ENCODE peak calls at places on chromosomes 1 and 21, in four cellular contexts. One of them, this sample, is unnamed.

GRCh38 chr1:230661976-230662375 is 19.7 kb downstream of the COG2 start:
- DNase-seq in anterior cingulate cortex: no peak
- DNase-seq in CD4-positive, CD25-positive, alpha-beta regulatory T cell: no peak
- DNase-seq in esophagus squamous epithelium: no peak
- DNase-seq in this sample: no peak

GRCh38 chr1:8063298-8064068 is 37.4 kb upstream of the ERRFI1 start:
- DNase-seq in anterior cingulate cortex: no peak
- DNase-seq in CD4-positive, CD25-positive, alpha-beta regulatory T cell: no peak
- DNase-seq in esophagus squamous epithelium: no peak
- DNase-seq in this sample: no peak

GRCh38 chr1:12081648-12082396 is 18.7 kb downstream of the TNFRSF8 start:
- DNase-seq in esophagus squamous epithelium: no peak
- DNase-seq in CD4-positive, CD25-positive, alpha-beta regulatory T cell: no peak
- DNase-seq in anterior cingulate cortex: no peak
- DNase-seq in this sample: no peak

GRCh38 chr1:234780531-234781162 is 170.7 kb upstream of the IRF2BP2 start:
- DNase-seq in CD4-positive, CD25-positive, alpha-beta regulatory T cell: no peak
- DNase-seq in anterior cingulate cortex: no peak
- DNase-seq in esophagus squamous epithelium: no peak
- DNase-seq in this sample: no peak

GRCh38 chr1:6185151-6185550 is 5.0 kb upstream of the CHD5 start:
- DNase-seq in anterior cingulate cortex: no peak
- DNase-seq in CD4-positive, CD25-positive, alpha-beta regulatory T cell: no peak
- DNase-seq in esophagus squamous epithelium: no peak
- DNase-seq in this sample: no peak

GRCh38 chr1:4605158-4605557 is 49.3 kb upstream of the AJAP1 start:
- DNase-seq in esophagus squamous epithelium: no peak
- DNase-seq in anterior cingulate cortex: no peak
- DNase-seq in CD4-positive, CD25-positive, alpha-beta regulatory T cell: no peak
- DNase-seq in this sample: no peak

GRCh38 chr1:22611530-22611947 is 24.9 kb upstream of the C1QA start:
- DNase-seq in CD4-positive, CD25-positive, alpha-beta regulatory T cell: peak
- DNase-seq in anterior cingulate cortex: no peak
- DNase-seq in esophagus squamous epithelium: no peak
- DNase-seq in this sample: no peak

GRCh38 chr1:228073061-228073869 is 9.2 kb upstream of the ARF1 start:
- DNase-seq in CD4-positive, CD25-positive, alpha-beta regulatory T cell: no peak
- DNase-seq in esophagus squamous epithelium: no peak
- DNase-seq in anterior cingulate cortex: no peak
- DNase-seq in this sample: no peak

GRCh38 chr1:46517010-46517600 is 27.5 kb downstream of the DMBX1 start:
- DNase-seq in CD4-positive, CD25-positive, alpha-beta regulatory T cell: no peak
- DNase-seq in esophagus squamous epithelium: no peak
- DNase-seq in anterior cingulate cortex: no peak
- DNase-seq in this sample: no peak

GRCh38 chr1:147673401-147673800 is 3.1 kb upstream of the ACP6 start:
- DNase-seq in esophagus squamous epithelium: no peak
- DNase-seq in anterior cingulate cortex: no peak
- DNase-seq in CD4-positive, CD25-positive, alpha-beta regulatory T cell: no peak
- DNase-seq in this sample: no peak

GRCh38 chr1:153420306-153420705 is 4.0 kb downstream of the S100A7A start:
- DNase-seq in esophagus squamous epithelium: no peak
- DNase-seq in anterior cingulate cortex: no peak
- DNase-seq in CD4-positive, CD25-positive, alpha-beta regulatory T cell: no peak
- DNase-seq in this sample: no peak

GRCh38 chr1:182700351-182700709 is 15.9 kb upstream of the RGS8 start:
- DNase-seq in anterior cingulate cortex: no peak
- DNase-seq in esophagus squamous epithelium: no peak
- DNase-seq in CD4-positive, CD25-positive, alpha-beta regulatory T cell: no peak
- DNase-seq in this sample: no peak

GRCh38 chr1:107000907-107001306 is 55.6 kb upstream of the PRMT6 start:
- DNase-seq in anterior cingulate cortex: no peak
- DNase-seq in CD4-positive, CD25-positive, alpha-beta regulatory T cell: no peak
- DNase-seq in esophagus squamous epithelium: no peak
- DNase-seq in this sample: no peak

GRCh38 chr1:215899901-215900300 is 332.8 kb downstream of the KCTD3 start:
- DNase-seq in CD4-positive, CD25-positive, alpha-beta regulatory T cell: no peak
- DNase-seq in esophagus squamous epithelium: no peak
- DNase-seq in anterior cingulate cortex: no peak
- DNase-seq in this sample: no peak

GRCh38 chr1:221743416-221744208 is 1.7 kb upstream of the DUSP10 start:
- DNase-seq in anterior cingulate cortex: no peak
- DNase-seq in CD4-positive, CD25-positive, alpha-beta regulatory T cell: no peak
- DNase-seq in esophagus squamous epithelium: no peak
- DNase-seq in this sample: no peak

GRCh38 chr1:109799445-109799844 is 35.7 kb upstream of the EPS8L3 start:
- DNase-seq in anterior cingulate cortex: no peak
- DNase-seq in esophagus squamous epithelium: no peak
- DNase-seq in CD4-positive, CD25-positive, alpha-beta regulatory T cell: no peak
- DNase-seq in this sample: no peak

GRCh38 chr1:234607091-234608025 is 2.6 kb downstream of the IRF2BP2 start:
- DNase-seq in esophagus squamous epithelium: no peak
- DNase-seq in CD4-positive, CD25-positive, alpha-beta regulatory T cell: peak
- DNase-seq in anterior cingulate cortex: peak
- DNase-seq in this sample: no peak

GRCh38 chr1:89589515-89589914 is 43.4 kb upstream of the LRRC8C start:
- DNase-seq in anterior cingulate cortex: no peak
- DNase-seq in CD4-positive, CD25-positive, alpha-beta regulatory T cell: no peak
- DNase-seq in esophagus squamous epithelium: no peak
- DNase-seq in this sample: no peak

GRCh38 chr1:236120725-236121153 is 21.6 kb upstream of the GPR137B start:
- DNase-seq in esophagus squamous epithelium: no peak
- DNase-seq in anterior cingulate cortex: no peak
- DNase-seq in CD4-positive, CD25-positive, alpha-beta regulatory T cell: no peak
- DNase-seq in this sample: no peak

GRCh38 chr1:30759718-30760281 is 2.2 kb upstream of the LAPTM5 start:
- DNase-seq in anterior cingulate cortex: no peak
- DNase-seq in esophagus squamous epithelium: no peak
- DNase-seq in CD4-positive, CD25-positive, alpha-beta regulatory T cell: peak
- DNase-seq in this sample: no peak

GRCh38 chr1:154884868-154885706 is 15.0 kb upstream of the KCNN3 start:
- DNase-seq in anterior cingulate cortex: no peak
- DNase-seq in esophagus squamous epithelium: no peak
- DNase-seq in CD4-positive, CD25-positive, alpha-beta regulatory T cell: no peak
- DNase-seq in this sample: peak

GRCh38 chr1:203124011-203124410 is 3.5 kb upstream of the ADORA1 start:
- DNase-seq in esophagus squamous epithelium: no peak
- DNase-seq in CD4-positive, CD25-positive, alpha-beta regulatory T cell: no peak
- DNase-seq in anterior cingulate cortex: no peak
- DNase-seq in this sample: no peak

GRCh38 chr21:31351438-31351837 is 7.4 kb upstream of the TIAM1 start:
- DNase-seq in esophagus squamous epithelium: no peak
- DNase-seq in CD4-positive, CD25-positive, alpha-beta regulatory T cell: no peak
- DNase-seq in anterior cingulate cortex: no peak
- DNase-seq in this sample: no peak

GRCh38 chr1:204108312-204109141 is 35.6 kb downstream of the SOX13 start:
- DNase-seq in anterior cingulate cortex: no peak
- DNase-seq in CD4-positive, CD25-positive, alpha-beta regulatory T cell: no peak
- DNase-seq in esophagus squamous epithelium: no peak
- DNase-seq in this sample: no peak

This sample was measured in ascending aorta.